ENCODE peak calls at places on chromosomes 11 and 22, in nine cellular contexts. O is AG08396; W is left cardiac atrium; B is stimulated activated CD4-positive, alpha-beta T cell treated with anti-CD3 and anti-CD28 coated beads, Interleukin-2, amount 100 ng/mL, for 48 hours; A is NCI-H1092 treated with DMSO at 0.1 percent for 48 hours; J is SJSA1; M is naive thymus-derived CD8-positive, alpha-beta T cell; F is NCI-H460; R is amniotic stem cell. U is an unnamed sample.

GRCh38 chr11:32173435-32173834 is 82.6 kb downstream of the RCN1 start:
- DNase-seq in O (peak), W (peak), B (no peak), A (peak), J (peak), M (no peak), F (peak), R (peak), U (peak)

GRCh38 chr11:9228086-9228485 is 37.1 kb downstream of the DENND5A start:
- DNase-seq in O (no peak), W (no peak), B (no peak), A (no peak), J (no peak), M (no peak), F (no peak), R (no peak), U (no peak)

GRCh38 chr22:27372969-27373670 is 428.4 kb downstream of the MN1 start:
- DNase-seq in O (no peak), W (peak), B (no peak), A (no peak), J (peak), M (no peak), F (peak), R (no peak), U (no peak)

GRCh38 chr11:65593518-65594414 is 1.8 kb downstream of the KCNK7 start:
- DNase-seq in O (peak), W (no peak), B (no peak), A (peak), J (peak), M (no peak), F (no peak), R (no peak), U (peak)

GRCh38 chr22:18987765-18988164 is 51.7 kb upstream of the PRODH start:
- DNase-seq in O (peak), W (no peak), B (no peak), A (no peak), J (no peak), M (no peak), F (no peak), R (no peak), U (peak)

GRCh38 chr11:68495330-68495729 is 34.8 kb downstream of the PPP6R3 start:
- DNase-seq in O (no peak), W (no peak), B (no peak), A (no peak), J (no peak), M (no peak), F (no peak), R (no peak), U (no peak)

GRCh38 chr11:35047179-35047578 is 91.8 kb upstream of the CD44 start:
- DNase-seq in O (no peak), W (no peak), B (no peak), A (no peak), J (no peak), M (peak), F (no peak), R (no peak), U (no peak)

GRCh38 chr11:19872526-19873135 is 160.0 kb downstream of the NAV2 start:
- DNase-seq in O (no peak), W (no peak), B (no peak), A (peak), J (no peak), M (no peak), F (no peak), R (no peak), U (no peak)

GRCh38 chr11:60367896-60368295 is 10.4 kb upstream of the MS4A7 start:
- DNase-seq in O (no peak), W (no peak), B (no peak), A (no peak), J (peak), M (no peak), F (no peak), R (no peak), U (no peak)

GRCh38 chr11:82750643-82751139 is 17.0 kb upstream of the FAM181B start:
- DNase-seq in O (no peak), W (no peak), B (no peak), A (no peak), J (no peak), M (no peak), F (no peak), R (no peak), U (no peak)

GRCh38 chr11:133745791-133746190 is 99.5 kb downstream of the SPATA19 start:
- DNase-seq in O (no peak), W (no peak), B (no peak), A (no peak), J (no peak), M (no peak), F (no peak), R (no peak), U (no peak)

GRCh38 chr11:74707602-74708510 is 23.4 kb downstream of the CHRDL2 start:
- DNase-seq in O (no peak), W (no peak), B (no peak), A (no peak), J (no peak), M (no peak), F (no peak), R (no peak), U (no peak)

GRCh38 chr11:36214484-36214883 is 74.7 kb downstream of the COMMD9 start:
- DNase-seq in O (no peak), W (no peak), B (no peak), A (no peak), J (no peak), M (no peak), F (no peak), R (no peak), U (no peak)

GRCh38 chr22:17773606-17774205 is 563 bp downstream of the BID start:
- DNase-seq in O (peak), W (peak), B (peak), A (peak), J (no peak), M (peak), F (no peak), R (no peak), U (peak)

GRCh38 chr22:39474351-39474991 is 17.7 kb downstream of the MGAT3 start:
- DNase-seq in O (peak), W (no peak), B (no peak), A (no peak), J (peak), M (no peak), F (no peak), R (no peak), U (no peak)

GRCh38 chr11:106397787-106398355 is 320.4 kb downstream of the AASDHPPT start:
- DNase-seq in O (no peak), W (no peak), B (no peak), A (no peak), J (no peak), M (no peak), F (no peak), R (no peak), U (no peak)

GRCh38 chr11:96105944-96106343 is 182.0 kb upstream of the MTMR2 start:
- DNase-seq in O (no peak), W (no peak), B (no peak), A (no peak), J (no peak), M (no peak), F (no peak), R (no peak), U (no peak)

GRCh38 chr22:36334838-36335603 is 52.7 kb downstream of the MYH9 start:
- DNase-seq in O (peak), W (no peak), B (no peak), A (no peak), J (peak), M (peak), F (no peak), R (no peak), U (no peak)

GRCh38 chr11:14585438-14585837 is 58.2 kb upstream of the PDE3B start:
- DNase-seq in O (no peak), W (no peak), B (no peak), A (no peak), J (no peak), M (no peak), F (no peak), R (no peak), U (no peak)

GRCh38 chr22:43099095-43099494 is 9.9 kb upstream of the TTLL1 start:
- DNase-seq in O (no peak), W (peak), B (no peak), A (no peak), J (no peak), M (no peak), F (no peak), R (no peak), U (no peak)

GRCh38 chr22:31496735-31497146 is 405 bp downstream of the SFI1 start:
- DNase-seq in O (peak), W (peak), B (peak), A (no peak), J (no peak), M (peak), F (no peak), R (no peak), U (peak)

GRCh38 chr11:34427171-34427805 is 11.4 kb upstream of the CAT start:
- DNase-seq in O (peak), W (no peak), B (no peak), A (no peak), J (no peak), M (no peak), F (peak), R (peak), U (no peak)

GRCh38 chr11:112227002-112227401 is 774 bp downstream of the PTS start:
- DNase-seq in O (peak), W (no peak), B (no peak), A (peak), J (no peak), M (no peak), F (no peak), R (peak), U (no peak)

GRCh38 chr11:75245356-75246005 is 4.9 kb downstream of the TPBGL start:
- DNase-seq in O (no peak), W (no peak), B (no peak), A (no peak), J (no peak), M (no peak), F (no peak), R (no peak), U (no peak)

GRCh38 chr22:45895436-45896152 is 81.4 kb downstream of the WNT7B start:
- DNase-seq in O (no peak), W (peak), B (no peak), A (no peak), J (no peak), M (no peak), F (no peak), R (no peak), U (peak)

GRCh38 chr11:97722065-97722464 is 1298.7 kb upstream of the CNTN5 start:
- DNase-seq in O (no peak), W (peak), B (no peak), A (no peak), J (no peak), M (no peak), F (no peak), R (peak), U (no peak)

GRCh38 chr11:108887436-108888238 is 222.8 kb downstream of the DDX10 start:
- DNase-seq in O (no peak), W (no peak), B (no peak), A (no peak), J (peak), M (no peak), F (no peak), R (no peak), U (no peak)

GRCh38 chr11:3341298-3341697 is 37.6 kb downstream of the ZNF195 start:
- DNase-seq in O (peak), W (peak), B (peak), A (peak), J (no peak), M (peak), F (peak), R (no peak), U (peak)

GRCh38 chr11:117096140-117096972 is 1.9 kb downstream of the SIK3 start:
- DNase-seq in O (peak), W (no peak), B (no peak), A (no peak), J (no peak), M (peak), F (no peak), R (no peak), U (no peak)

GRCh38 chr11:15157181-15157580 is 42.5 kb downstream of the INSC start:
- DNase-seq in O (peak), W (no peak), B (no peak), A (no peak), J (no peak), M (no peak), F (no peak), R (peak), U (no peak)

GRCh38 chr11:117849781-117850414 is 25.4 kb upstream of the FXYD2 start:
- DNase-seq in O (no peak), W (no peak), B (no peak), A (no peak), J (no peak), M (no peak), F (no peak), R (no peak), U (no peak)

GRCh38 chr11:57155838-57156583 is 25.7 kb upstream of the LRRC55 start:
- DNase-seq in O (no peak), W (no peak), B (no peak), A (no peak), J (no peak), M (no peak), F (no peak), R (no peak), U (no peak)

GRCh38 chr11:64743591-64744543 is at the start of gene RASGRP2:
- DNase-seq in O (peak), W (peak), B (peak), A (no peak), J (no peak), M (peak), F (peak), R (no peak), U (peak)

GRCh38 chr22:37063436-37064420 is 12.2 kb downstream of the KCTD17 start:
- DNase-seq in O (no peak), W (no peak), B (no peak), A (peak), J (no peak), M (no peak), F (no peak), R (no peak), U (no peak)

GRCh38 chr11:1389932-1390587 is at the start of gene BRSK2:
- DNase-seq in O (no peak), W (peak), B (no peak), A (no peak), J (no peak), M (no peak), F (no peak), R (no peak), U (no peak)

GRCh38 chr22:23835773-23836144 is 3.0 kb downstream of the DERL3 start:
- DNase-seq in O (no peak), W (peak), B (no peak), A (no peak), J (no peak), M (no peak), F (no peak), R (no peak), U (peak)

GRCh38 chr11:18927550-18928322 is 11.5 kb downstream of the MRGPRX1 start:
- DNase-seq in O (no peak), W (no peak), B (no peak), A (no peak), J (no peak), M (no peak), F (no peak), R (no peak), U (no peak)